ENCODE peak calls at places on chromosomes 6 and 20, in four cellular contexts. G is stimulated activated CD4-positive, alpha-beta T cell treated with anti-CD3 and anti-CD28 coated beads, Interleukin-12 subunit alpha, Interleukin-12 subunit beta, amount 100 ng/mL, for 4 hours; Y is fibroblast of lung; U is HT1080. H is an unnamed sample.

GRCh38 chr6:97055743-97056142 is 131.2 kb downstream of the KLHL32 start:
- DNase-seq in G (no peak), U (no peak), Y (no peak), H (no peak)

GRCh38 chr20:24994186-24994465 is 1.6 kb upstream of the APMAP start:
- DNase-seq in U (no peak), Y (no peak), G (no peak), H (no peak)

GRCh38 chr6:3561745-3562144 is 104.9 kb upstream of the SLC22A23 start:
- DNase-seq in Y (peak), G (no peak), U (no peak), H (no peak)

GRCh38 chr6:44020148-44020547 is 107.1 kb downstream of the MRPL14 start:
- DNase-seq in Y (peak), U (no peak), G (no peak), H (no peak)

GRCh38 chr6:45614488-45615285 is 237.0 kb upstream of the SUPT3H start:
- DNase-seq in Y (no peak), U (no peak), G (no peak), H (no peak)

GRCh38 chr6:39266375-39266774 is 37.1 kb upstream of the KCNK5 start:
- DNase-seq in U (no peak), G (no peak), Y (no peak), H (no peak)

GRCh38 chr20:44098256-44098630 is 88.7 kb downstream of the JPH2 start:
- DNase-seq in Y (no peak), G (no peak), U (no peak), H (no peak)

GRCh38 chr20:51128198-51128597 is 105.3 kb upstream of the KCNG1 start:
- DNase-seq in Y (peak), U (peak), G (no peak), H (no peak)

GRCh38 chr20:5073154-5074049 is 46.4 kb downstream of the PCNA start:
- DNase-seq in U (peak), G (no peak), Y (peak), H (peak)

GRCh38 chr6:47630587-47630986 is 67.8 kb upstream of the ADGRF4 start:
- DNase-seq in U (no peak), Y (no peak), G (no peak), H (no peak)

GRCh38 chr6:122789078-122789861 is at the start of gene SMPDL3A:
- DNase-seq in Y (peak), U (peak), G (no peak), H (peak)

GRCh38 chr6:25202505-25202904 is 76.7 kb upstream of the CARMIL1 start:
- DNase-seq in G (no peak), Y (peak), U (no peak), H (no peak)

GRCh38 chr6:110626442-110626841 is 150.0 kb upstream of the SLC22A16 start:
- DNase-seq in U (no peak), Y (no peak), G (no peak), H (no peak)

GRCh38 chr20:38842558-38842981 is 37.1 kb downstream of the PPP1R16B start:
- DNase-seq in Y (no peak), G (peak), U (no peak), H (no peak)

GRCh38 chr6:33600761-33601160 is 20.4 kb upstream of the ITPR3 start:
- DNase-seq in Y (no peak), G (no peak), U (no peak), H (no peak)

GRCh38 chr6:85751374-85752055 is 108.8 kb upstream of the SYNCRIP start:
- DNase-seq in U (no peak), Y (no peak), G (no peak), H (no peak)

GRCh38 chr6:168735268-168735949 is 294.4 kb downstream of the SMOC2 start:
- DNase-seq in G (no peak), Y (no peak), U (no peak), H (no peak)

GRCh38 chr6:143939364-143939763 is 68.7 kb downstream of the PLAGL1 start:
- DNase-seq in G (no peak), Y (no peak), U (no peak), H (no peak)

GRCh38 chr6:158361961-158362634 is 49.8 kb downstream of the TULP4 start:
- DNase-seq in U (no peak), G (no peak), Y (peak), H (no peak)

GRCh38 chr6:85250586-85251216 is 199.2 kb upstream of the NT5E start:
- DNase-seq in U (no peak), G (no peak), Y (peak), H (no peak)

GRCh38 chr6:88609973-88610372 is 353.4 kb downstream of the RNGTT start:
- DNase-seq in Y (no peak), U (no peak), G (no peak), H (no peak)

GRCh38 chr6:43771858-43772570 is 2.0 kb downstream of the VEGFA start:
- DNase-seq in U (no peak), G (peak), Y (peak), H (peak)

GRCh38 chr20:48486065-48486464 is 341.7 kb downstream of the PREX1 start:
- DNase-seq in Y (no peak), G (no peak), U (no peak), H (no peak)